ENCODE peak calls at places on chromosome 3, in four cellular contexts. L is GM06990; W is central memory CD8-positive, alpha-beta T cell; B is activated CD8-positive, alpha-beta T cell treated with anti-CD3 and anti-CD28 coated beads, Interleukin-2, amount 10 ng/mL, durations not matched to agents 7 days and 5 days. K is an unnamed sample.

GRCh38 chr3:170536712-170537111 is 49.2 kb downstream of the SLC7A14 start:
- DNase-seq in L (no peak), W (no peak), B (no peak), K (no peak)

GRCh38 chr3:62161306-62161705 is 212.0 kb downstream of the FEZF2 start:
- DNase-seq in L (no peak), W (no peak), B (no peak), K (peak)

GRCh38 chr3:40317061-40317676 is 7.7 kb downstream of the EIF1B start:
- DNase-seq in L (peak), W (no peak), B (peak), K (peak)

GRCh38 chr3:181541414-181541813 is 170.3 kb upstream of the SOX2 start:
- DNase-seq in L (no peak), W (no peak), B (no peak), K (no peak)

GRCh38 chr3:195249858-195250464 is 21.0 kb downstream of the XXYLT1 start:
- DNase-seq in L (no peak), W (no peak), B (peak), K (no peak)

GRCh38 chr3:188365978-188366698 is 212.2 kb downstream of the LPP start:
- DNase-seq in L (no peak), W (no peak), B (no peak), K (peak)

GRCh38 chr3:21297304-21297703 is 453.7 kb downstream of the ZNF385D start:
- DNase-seq in L (no peak), W (no peak), B (no peak), K (no peak)

GRCh38 chr3:134797080-134797801 is 2.2 kb downstream of the EPHB1 start:
- DNase-seq in L (no peak), W (no peak), B (peak), K (no peak)

GRCh38 chr3:187242435-187242834 is 45.1 kb downstream of the RTP1 start:
- DNase-seq in L (no peak), W (no peak), B (no peak), K (no peak)

GRCh38 chr3:23071758-23072157 is 131.4 kb upstream of the UBE2E2 start:
- DNase-seq in L (peak), W (no peak), B (no peak), K (no peak)

GRCh38 chr3:3209057-3209456 is 29.6 kb upstream of the CRBN start:
- DNase-seq in L (no peak), W (no peak), B (no peak), K (no peak)

GRCh38 chr3:60146121-60146520 is 1096.3 kb upstream of the CFAP20DC start:
- DNase-seq in L (no peak), W (no peak), B (no peak), K (no peak)

GRCh38 chr3:64088408-64089136 is 65.3 kb upstream of the PSMD6 start:
- DNase-seq in L (no peak), W (no peak), B (no peak), K (no peak)

GRCh38 chr3:48356419-48356818 is 15.6 kb upstream of the FBXW12 start:
- DNase-seq in L (no peak), W (no peak), B (no peak), K (no peak)

GRCh38 chr3:128416578-128417150 is 50.0 kb downstream of the DNAJB8 start:
- DNase-seq in L (no peak), W (no peak), B (no peak), K (no peak)

GRCh38 chr3:65992106-65992505 is 46.6 kb downstream of the MAGI1 start:
- DNase-seq in L (no peak), W (no peak), B (no peak), K (no peak)

GRCh38 chr3:39125837-39126500 is 18.5 kb downstream of the TTC21A start:
- DNase-seq in L (no peak), W (no peak), B (no peak), K (no peak)

GRCh38 chr3:154473769-154474168 is 43.8 kb upstream of the GPR149 start:
- DNase-seq in L (no peak), W (no peak), B (no peak), K (no peak)

GRCh38 chr3:189710620-189711388 is 79.6 kb downstream of the TP63 start:
- DNase-seq in L (peak), W (no peak), B (no peak), K (peak)

GRCh38 chr3:109369510-109369909 is 32.2 kb upstream of the DPPA4 start:
- DNase-seq in L (no peak), W (no peak), B (no peak), K (no peak)

GRCh38 chr3:8557298-8557697 is 55.7 kb downstream of the LMCD1 start:
- DNase-seq in L (no peak), W (no peak), B (no peak), K (no peak)

GRCh38 chr3:184598220-184598927 is 36.8 kb downstream of the EPHB3 start:
- DNase-seq in L (no peak), W (no peak), B (no peak), K (no peak)

GRCh38 chr3:76570436-76571057 is 469.4 kb upstream of the ROBO2 start:
- DNase-seq in L (no peak), W (no peak), B (no peak), K (no peak)